ENCODE peak calls at places on chromosomes 13 and 19, in eight cellular contexts. Q is body of pancreas, O is cardiac muscle cell, U is GM23338, Z is tibial artery, K is aorta, M is breast epithelium, Y is right lobe of liver. H is an unnamed sample. For H3K4me1, the result is how much of the 10 kb centered on the place peaks cover.

GRCh38 chr13:111110054-111110453 is 5.1 kb upstream of the ARHGEF7 start:
- DNase-seq in Q (no peak), O (no peak), U (no peak), Z (no peak), K (no peak), M (no peak), Y (no peak), H (peak)

GRCh38 chr13:45156565-45157361 is 36.5 kb downstream of the GTF2F2 start:
- DNase-seq in Q (no peak), O (no peak), U (no peak), Z (no peak), K (no peak), M (no peak), Y (no peak), H (no peak)

GRCh38 chr13:48304132-48304876 is 753 bp downstream of the RB1 start:
- DNase-seq in Q (peak), O (peak), U (no peak), Z (peak), K (no peak), M (no peak), Y (peak), H (no peak)

GRCh38 chr19:46515879-46516350 is 20.2 kb upstream of the PNMA8B start:
- DNase-seq in Q (no peak), O (peak), U (peak), Z (no peak), K (no peak), M (no peak), Y (no peak), H (no peak)

GRCh38 chr19:48445256-48445605 is 552 bp upstream of the GRWD1 start:
- DNase-seq in Q (peak), O (peak), U (peak), Z (peak), K (no peak), M (no peak), Y (no peak), H (no peak)

GRCh38 chr19:47022140-47022536 is 2.5 kb downstream of the NPAS1 start:
- DNase-seq in Q (no peak), O (no peak), U (no peak), Z (no peak), K (no peak), M (no peak), Y (no peak), H (no peak)

GRCh38 chr13:26961890-26962615 is 201.5 kb upstream of the GPR12 start:
- DNase-seq in Q (peak), O (no peak), U (no peak), Z (no peak), K (no peak), M (no peak), Y (peak), H (no peak)

GRCh38 chr13:97367016-97367415 is 67.0 kb upstream of the RAP2A start:
- DNase-seq in Q (no peak), O (peak), U (no peak), Z (no peak), K (no peak), M (no peak), Y (no peak), H (no peak)

GRCh38 chr13:111283457-111283856 is 37.0 kb upstream of the TEX29 start:
- DNase-seq in Q (no peak), O (no peak), U (no peak), Z (no peak), K (no peak), M (no peak), Y (no peak), H (peak)

GRCh38 chr13:68428292-68428691 is 1198.2 kb upstream of the PCDH9 start:
- DNase-seq in Q (no peak), O (no peak), U (no peak), Z (no peak), K (no peak), M (no peak), Y (no peak), H (no peak)

GRCh38 chr19:46975918-46976782 is 43.5 kb upstream of the NPAS1 start:
- DNase-seq in Q (peak), O (peak), U (peak), Z (peak), K (peak), M (peak), Y (peak), H (peak)

GRCh38 chr13:35720690-35721554 is 244.4 kb upstream of the MAB21L1 start:
- DNase-seq in Q (peak), O (peak), U (peak), Z (no peak), K (no peak), M (no peak), Y (peak), H (no peak)

GRCh38 chr13:97567510-97568243 is 133.7 kb downstream of the RAP2A start:
- DNase-seq in Q (peak), O (peak), U (peak), Z (no peak), K (no peak), M (peak), Y (peak), H (no peak)

GRCh38 chr13:40024578-40024952 is 369.1 kb downstream of the COG6 start:
- DNase-seq in Q (no peak), O (peak), U (no peak), Z (no peak), K (no peak), M (no peak), Y (no peak), H (no peak)
- H3K4me1 ChIP-seq in Q (under half), O (under half), U (under half), Z (under half), K (under half), M (under half), Y (under half), H (under half)

GRCh38 chr19:18419699-18420460 is 682 bp downstream of the SSBP4 start:
- DNase-seq in Q (peak), O (no peak), U (peak), Z (peak), K (peak), M (no peak), Y (no peak), H (no peak)
- H3K4me1 ChIP-seq in Q (half or more), O (under half), U (under half), Z (under half), K (under half), M (under half), Y (under half), H (half or more)

GRCh38 chr13:51728972-51729371 is 75.0 kb downstream of the DHRS12 start:
- DNase-seq in Q (no peak), O (peak), U (peak), Z (no peak), K (no peak), M (no peak), Y (no peak), H (no peak)

GRCh38 chr13:51731759-51732158 is 72.2 kb downstream of the DHRS12 start:
- DNase-seq in Q (no peak), O (peak), U (no peak), Z (no peak), K (no peak), M (no peak), Y (no peak), H (no peak)

GRCh38 chr13:51728275-51728673 is 75.7 kb downstream of the DHRS12 start:
- DNase-seq in Q (no peak), O (no peak), U (no peak), Z (no peak), K (no peak), M (no peak), Y (no peak), H (no peak)

GRCh38 chr13:51730927-51731326 is 73.0 kb downstream of the DHRS12 start:
- DNase-seq in Q (no peak), O (no peak), U (no peak), Z (no peak), K (no peak), M (no peak), Y (no peak), H (no peak)

DNA sequence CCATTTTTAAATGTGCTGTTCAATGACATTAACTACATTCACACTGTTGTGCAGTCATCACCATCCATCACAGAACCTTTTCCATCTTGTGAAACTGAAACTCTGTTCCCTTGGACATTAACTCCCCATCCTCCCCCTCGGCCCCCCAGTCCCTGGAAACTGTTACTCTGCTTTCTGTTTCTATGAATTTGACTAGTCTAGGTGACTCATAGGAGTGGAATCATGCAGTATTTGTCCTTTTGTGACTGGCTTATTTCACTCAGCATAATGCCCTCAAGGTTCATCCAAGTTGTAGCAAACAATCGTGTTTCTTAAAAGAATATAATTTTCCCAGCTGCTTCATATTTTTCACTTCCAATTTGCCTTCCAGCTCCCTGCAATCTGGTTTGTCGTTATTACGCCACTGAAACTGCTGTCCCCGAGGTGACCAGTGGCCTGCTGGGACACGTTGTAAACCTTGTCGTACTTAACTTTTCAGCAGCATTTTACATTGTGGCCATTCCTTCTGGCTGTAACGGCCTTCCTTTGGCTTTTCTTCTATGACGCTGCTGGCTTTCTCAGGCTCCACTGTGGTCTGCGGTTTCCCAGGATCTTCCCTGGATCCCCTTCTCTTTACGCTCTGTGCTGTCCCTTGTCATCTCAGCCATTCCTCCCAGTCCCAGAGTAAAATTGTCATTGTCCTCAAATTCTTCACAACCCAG is 74.0 kb downstream of the DHRS12 start:
- DNase-seq in Q (no peak), O (peak), U (no peak), Z (peak), K (peak), M (no peak), Y (peak), H (no peak)
- H3K4me1 ChIP-seq in Q (half or more), O (under half), U (under half), Z (under half), K (under half), M (under half), Y (half or more), H (under half)

DNA sequence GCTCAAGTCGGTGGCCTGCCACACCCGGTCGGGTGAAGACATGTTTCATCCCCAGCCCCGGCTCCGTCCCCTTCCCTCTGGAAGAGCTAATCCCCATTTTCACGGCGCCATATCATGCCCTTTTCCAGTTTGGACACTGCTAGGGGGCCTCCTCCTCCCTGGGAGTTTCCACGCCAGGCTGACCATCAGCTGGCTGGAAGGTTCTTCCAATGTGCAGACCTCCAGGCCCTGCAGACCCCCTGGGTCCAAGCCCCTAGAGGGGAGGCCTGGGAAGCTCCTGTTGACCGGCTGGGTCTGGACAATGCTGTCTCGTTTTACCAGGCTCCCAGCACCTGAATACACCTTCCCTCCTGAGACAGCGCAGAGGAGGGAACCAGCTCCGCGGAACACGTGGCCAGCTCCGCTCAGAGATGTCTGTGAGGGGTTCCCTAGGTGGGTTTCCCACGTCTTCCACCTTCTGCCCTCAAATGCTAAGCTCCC is 44.7 kb upstream of the RANBP3 start:
- DNase-seq in Q (no peak), O (no peak), U (no peak), Z (no peak), K (peak), M (no peak), Y (no peak), H (no peak)
- H3K4me1 ChIP-seq in Q (under half), O (under half), U (under half), Z (under half), K (under half), M (under half), Y (under half), H (under half)

GRCh38 chr19:30492581-30492980 is 120.4 kb downstream of the ZNF536 start:
- DNase-seq in Q (no peak), O (no peak), U (peak), Z (no peak), K (no peak), M (no peak), Y (no peak), H (no peak)

GRCh38 chr19:30490760-30491159 is 118.6 kb downstream of the ZNF536 start:
- DNase-seq in Q (no peak), O (no peak), U (no peak), Z (no peak), K (no peak), M (no peak), Y (no peak), H (no peak)
- H3K4me1 ChIP-seq in Q (under half), O (under half), U (under half), Z (under half), K (under half), M (under half), Y (under half), H (under half)

DNA sequence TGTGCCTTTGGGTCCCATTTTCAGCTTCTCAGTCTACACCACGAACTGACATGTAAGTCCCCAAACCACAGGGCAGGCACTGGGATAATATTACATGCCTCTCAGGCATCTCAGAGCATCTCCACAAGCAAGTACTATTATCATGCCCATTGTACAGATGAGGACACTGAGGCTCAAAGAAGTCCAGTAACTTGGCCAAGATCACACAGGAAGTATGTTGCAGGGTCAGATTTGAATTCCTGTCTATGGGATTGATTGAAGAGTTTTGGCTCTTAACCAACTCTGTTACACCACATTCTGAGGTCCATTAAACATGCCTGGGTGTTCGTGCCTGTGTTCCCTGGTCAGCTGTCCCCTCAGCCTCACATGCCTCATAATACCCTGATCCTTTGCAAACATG is 319.8 kb downstream of the FOXO1 start:
- DNase-seq in Q (no peak), O (no peak), U (no peak), Z (no peak), K (no peak), M (no peak), Y (no peak), H (no peak)
- H3K4me1 ChIP-seq in Q (under half), O (under half), U (under half), Z (under half), K (under half), M (under half), Y (half or more), H (half or more)

GRCh38 chr19:18156841-18157464 is 4.0 kb downstream of the PIK3R2 start:
- DNase-seq in Q (peak), O (peak), U (no peak), Z (peak), K (peak), M (peak), Y (peak), H (no peak)
- H3K4me1 ChIP-seq in Q (half or more), O (under half), U (under half), Z (under half), K (under half), M (under half), Y (under half), H (half or more)

DNA sequence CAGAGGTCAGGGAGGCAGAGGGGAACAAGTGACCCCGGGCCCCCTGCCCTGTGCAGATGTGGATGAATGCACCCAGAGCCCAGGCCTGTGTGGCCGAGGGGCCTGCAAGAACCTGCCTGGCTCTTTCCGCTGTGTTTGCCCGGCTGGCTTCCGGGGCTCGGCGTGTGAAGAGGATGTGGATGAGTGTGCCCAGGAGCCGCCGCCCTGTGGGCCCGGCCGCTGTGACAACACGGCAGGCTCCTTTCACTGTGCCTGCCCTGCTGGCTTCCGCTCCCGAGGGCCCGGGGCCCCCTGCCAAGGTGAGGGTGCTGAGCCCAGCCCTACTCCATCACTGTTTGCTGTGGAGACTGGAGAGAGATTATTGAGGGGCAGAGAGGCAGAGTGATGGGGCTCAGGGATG is 9.9 kb downstream of the LTBP4 start:
- DNase-seq in Q (no peak), O (no peak), U (no peak), Z (no peak), K (peak), M (no peak), Y (no peak), H (no peak)
- H3K4me1 ChIP-seq in Q (under half), O (under half), U (under half), Z (under half), K (under half), M (under half), Y (under half), H (half or more)

GRCh38 chr19:43765109-43765876 is 10.5 kb upstream of the SMG9 start:
- DNase-seq in Q (peak), O (peak), U (no peak), Z (peak), K (peak), M (no peak), Y (no peak), H (no peak)

GRCh38 chr19:43766755-43767043 is 11.9 kb upstream of the SMG9 start:
- DNase-seq in Q (no peak), O (no peak), U (no peak), Z (no peak), K (no peak), M (no peak), Y (no peak), H (no peak)

GRCh38 chr19:43762814-43763213 is 8.1 kb upstream of the SMG9 start:
- DNase-seq in Q (no peak), O (no peak), U (no peak), Z (no peak), K (no peak), M (no peak), Y (no peak), H (no peak)

GRCh38 chr19:43760941-43761340 is 6.2 kb upstream of the SMG9 start:
- DNase-seq in Q (no peak), O (no peak), U (no peak), Z (no peak), K (no peak), M (no peak), Y (no peak), H (no peak)

DNA sequence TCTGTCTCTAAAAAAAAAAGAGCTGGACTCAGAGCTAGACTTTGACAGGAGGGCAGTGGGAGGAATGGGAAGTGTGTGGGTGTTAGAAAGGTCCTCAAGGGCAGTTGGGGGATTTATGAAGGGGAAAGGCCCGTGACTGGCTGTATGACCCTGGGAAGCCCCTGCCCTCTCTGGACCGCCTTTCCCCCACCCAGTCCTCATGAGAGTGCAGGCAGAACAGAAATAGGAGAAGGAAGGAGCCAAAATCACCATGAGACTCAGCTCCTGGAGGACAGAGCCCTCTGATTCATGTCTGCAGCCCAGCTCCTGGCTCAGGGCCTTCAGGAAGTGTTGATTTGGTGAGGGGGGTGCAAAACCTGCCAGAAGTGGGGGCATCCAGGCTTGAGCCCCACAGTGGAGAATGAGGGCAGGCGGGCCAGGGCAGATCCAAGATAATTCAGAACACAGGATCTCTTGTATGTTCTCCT is 8.7 kb upstream of the SMG9 start:
- DNase-seq in Q (no peak), O (no peak), U (no peak), Z (no peak), K (no peak), M (no peak), Y (no peak), H (no peak)
- H3K4me1 ChIP-seq in Q (under half), O (under half), U (under half), Z (under half), K (under half), M (under half), Y (under half), H (under half)

H was measured in esophagus muscularis mucosa.